ENCODE peak calls at places on chromosomes 16 and 17, in six cellular contexts. L is prostate gland, M is upper lobe of right lung, W is endodermal cell, F is A549, K is body of pancreas. H is an unnamed sample.

GRCh38 chr17:16948587-16949376 is 23.1 kb downstream of the TNFRSF13B start:
- DNase-seq in K (no peak), F (no peak), M (peak; percentile 22), W (peak; percentile 26), L (no peak), H (no peak)

GRCh38 chr16:5062790-5063765 is 2.7 kb downstream of the C16orf89 start:
- DNase-seq in W (peak; percentile 63), L (no peak), F (no peak), K (no peak), M (peak; percentile 57), H (no peak)

GRCh38 chr17:66415366-66416206 is 113.2 kb downstream of the PRKCA start:
- DNase-seq in K (peak; percentile 41), F (no peak), M (no peak), W (no peak), L (no peak), H (no peak)

GRCh38 chr16:68427649-68428303 is 20.5 kb downstream of the SMPD3 start:
- DNase-seq in L (no peak), F (no peak), W (no peak), K (no peak), M (no peak), H (no peak)

GRCh38 chr16:11299865-11300559 is 18.9 kb upstream of the PRM1 start:
- DNase-seq in L (no peak), F (no peak), M (no peak), W (no peak), K (no peak), H (no peak)

GRCh38 chr16:86834451-86835035 is 256.2 kb downstream of the FOXL1 start:
- DNase-seq in M (no peak), F (no peak), K (no peak), L (no peak), W (peak; percentile 89), H (no peak)

GRCh38 chr17:51228177-51228576 is 31.7 kb downstream of the MBTD1 start:
- DNase-seq in F (no peak), K (no peak), M (no peak), L (no peak), W (no peak), H (no peak)

GRCh38 chr16:12540290-12540689 is 263.4 kb downstream of the CPPED1 start:
- DNase-seq in F (no peak), W (no peak), L (no peak), M (no peak), K (no peak), H (no peak)

GRCh38 chr17:41651625-41652460 is 27.5 kb upstream of the KRT17 start:
- DNase-seq in K (peak; percentile 86), M (peak; percentile 92), F (no peak), L (peak; percentile 92), W (peak; percentile 56), H (peak; percentile 78)

GRCh38 chr17:34579017-34579946 is at the start of gene TMEM132E:
- DNase-seq in W (peak; percentile 87), F (no peak), M (peak; percentile 75), L (peak; percentile 46), K (peak; percentile 52), H (no peak)

GRCh38 chr16:11571549-11571948 is 15.2 kb downstream of the LITAF start:
- DNase-seq in M (peak; percentile 31), L (no peak), F (no peak), K (no peak), W (no peak), H (no peak)

GRCh38 chr17:59425085-59425901 is 93.8 kb downstream of the YPEL2 start:
- DNase-seq in F (no peak), K (no peak), L (no peak), M (peak; percentile 74), W (peak; percentile 69), H (no peak)

GRCh38 chr16:627458-628239 is 3.1 kb upstream of the WFIKKN1 start:
- DNase-seq in F (no peak), M (peak; percentile 91), L (no peak), W (no peak), K (peak; percentile 60), H (no peak)

GRCh38 chr16:72501739-72502653 is 330.0 kb upstream of the PMFBP1 start:
- DNase-seq in F (peak; percentile 48), K (peak; percentile 21), M (no peak), L (peak; percentile 34), W (peak; percentile 87), H (no peak)

GRCh38 chr17:69733171-69734014 is 318.9 kb downstream of the MAP2K6 start:
- DNase-seq in K (no peak), M (no peak), F (peak; percentile 8), L (peak; percentile 67), W (no peak), H (peak; percentile 91)

GRCh38 chr16:31484491-31485171 is 1.7 kb downstream of the SLC5A2 start:
- DNase-seq in F (no peak), L (no peak), K (peak; percentile 72), W (peak; percentile 79), M (peak; percentile 93), H (no peak)

GRCh38 chr16:84443166-84443802 is 61.2 kb downstream of the MEAK7 start:
- DNase-seq in M (peak; percentile 46), K (no peak), F (no peak), W (no peak), L (no peak), H (no peak)

GRCh38 chr16:23557779-23558330 is 328 bp downstream of the UBFD1 start:
- DNase-seq in W (no peak), L (peak; percentile 16), K (no peak), M (no peak), F (no peak), H (no peak)

GRCh38 chr16:25413962-25414361 is 156.3 kb upstream of the ZKSCAN2 start:
- DNase-seq in W (no peak), F (no peak), L (no peak), K (no peak), M (no peak), H (peak; percentile 62)

GRCh38 chr16:52816993-52817392 is 235.7 kb downstream of the CHD9NB start:
- DNase-seq in M (no peak), W (no peak), F (no peak), K (no peak), L (no peak), H (no peak)

GRCh38 chr17:51617876-51618455 is 357.6 kb downstream of the UTP18 start:
- DNase-seq in F (no peak), M (no peak), W (no peak), L (no peak), K (no peak), H (no peak)

GRCh38 chr16:82368041-82368440 is 198.0 kb upstream of the MPHOSPH6 start:
- DNase-seq in L (peak; percentile 26), M (no peak), K (peak; percentile 20), F (peak; percentile 13), W (peak; percentile 76), H (no peak)

GRCh38 chr17:51118330-51119195 is 2.1 kb downstream of the SPAG9 start:
- DNase-seq in M (no peak), L (peak; percentile 64), F (no peak), K (peak; percentile 94), W (no peak), H (no peak)

GRCh38 chr16:74731853-74732477 is 31.3 kb upstream of the MLKL start:
- DNase-seq in M (no peak), F (no peak), L (no peak), K (no peak), W (no peak), H (no peak)

GRCh38 chr17:80413771-80414507 is 1.0 kb upstream of the ENDOV start:
- DNase-seq in L (no peak), F (no peak), K (no peak), W (no peak), M (no peak), H (no peak)

GRCh38 chr16:22191966-22192260 is 14.2 kb upstream of the EEF2K start:
- DNase-seq in L (no peak), W (no peak), M (no peak), K (peak; percentile 34), F (peak; percentile 35), H (no peak)

GRCh38 chr17:1709403-1709891 is 730 bp downstream of the TLCD2 start:
- DNase-seq in F (no peak), L (no peak), W (peak; percentile 72), M (no peak), K (no peak), H (no peak)
- H3K27ac ChIP-seq in F (peak overlapping the region; percentile 87), L (no peak overlapping the region), W (no peak overlapping the region), M (peak overlapping the region; percentile 79), K (no peak overlapping the region), H (peak overlapping the region; percentile 100)

GRCh38 chr17:73305845-73306836 is 5.7 kb downstream of the CDC42EP4 start:
- DNase-seq in W (peak; percentile 65), K (no peak), M (no peak), F (no peak), L (no peak), H (no peak)
- H3K27ac ChIP-seq in W (peak overlapping the region; percentile 18), K (peak overlapping the region; percentile 92), M (peak overlapping the region; percentile 97), F (peak overlapping the region; percentile 95), L (peak overlapping the region; percentile 99), H (peak overlapping the region; percentile 87)

DNA sequence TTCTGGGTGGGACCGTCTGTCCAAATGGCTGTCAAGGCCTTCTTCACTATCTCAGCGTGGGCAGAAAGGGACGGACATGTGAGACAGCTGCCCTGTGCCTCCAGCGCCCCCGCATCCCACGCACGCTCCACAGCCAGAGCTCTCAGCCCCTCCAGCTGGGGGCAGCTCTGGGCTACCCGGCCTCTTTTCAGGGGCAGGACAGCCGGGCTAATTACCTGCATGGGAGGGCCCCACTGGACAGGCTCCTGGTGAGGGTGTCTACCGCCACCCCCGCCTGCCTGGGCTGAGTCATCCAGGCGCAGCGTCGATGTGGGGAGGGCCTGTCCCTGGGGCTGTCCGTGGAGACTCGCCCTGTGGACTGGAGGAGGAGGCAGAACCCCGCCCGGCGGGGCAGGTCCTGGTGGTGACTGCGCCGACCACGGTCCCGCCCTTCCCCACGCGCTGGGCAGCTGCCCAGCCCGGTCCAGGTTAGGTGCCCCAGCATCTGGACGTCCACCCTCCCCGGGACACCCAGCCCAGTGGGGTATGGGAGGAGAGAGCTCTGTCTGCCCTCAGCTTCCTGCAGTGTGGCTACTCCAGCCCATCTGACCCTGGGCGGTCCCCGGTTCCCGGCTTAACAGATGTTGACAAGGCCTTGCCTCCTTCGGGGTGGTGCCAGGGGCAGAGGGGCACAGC is 5.9 kb upstream of the METRNL start:
- DNase-seq in F (no peak), W (no peak), K (no peak), M (no peak), L (no peak), H (no peak)
- H3K27ac ChIP-seq in F (no peak overlapping the region), W (no peak overlapping the region), K (no peak overlapping the region), M (no peak overlapping the region), L (no peak overlapping the region), H (no peak overlapping the region)

DNA sequence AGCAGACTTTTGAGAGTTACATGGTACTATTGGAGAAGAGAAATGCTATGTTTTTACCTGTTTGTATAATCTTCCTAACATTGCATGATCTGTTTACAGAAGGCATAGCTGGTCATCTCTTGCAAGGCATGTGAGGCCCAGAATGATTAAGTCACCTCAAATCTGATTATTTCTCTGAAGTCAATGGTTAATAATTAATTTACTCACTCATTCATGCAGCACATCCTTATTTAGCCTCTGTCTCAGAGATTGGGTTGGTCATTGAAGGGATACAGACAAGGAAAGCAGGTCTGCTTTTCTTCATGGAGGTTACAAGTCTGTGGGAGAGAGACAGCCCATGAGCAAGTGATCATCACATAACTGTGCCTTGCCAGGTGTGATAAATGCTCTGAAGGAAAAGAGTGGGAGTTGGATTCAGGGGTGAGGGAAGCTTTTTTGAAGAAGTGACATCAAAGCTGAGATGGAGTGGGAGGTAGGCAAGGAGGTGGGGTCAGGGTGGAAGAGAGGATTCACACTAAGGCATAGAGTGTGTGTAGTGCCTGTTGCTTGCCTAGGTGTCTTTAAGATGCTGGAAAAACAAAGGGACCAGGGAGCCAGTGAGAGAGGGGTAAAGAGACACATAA is 16.3 kb upstream of the RBFOX1 start:
- DNase-seq in K (no peak), L (no peak), M (no peak), F (no peak), W (no peak), H (no peak)
- H3K27ac ChIP-seq in K (no peak overlapping the region), L (no peak overlapping the region), M (no peak overlapping the region), F (no peak overlapping the region), W (no peak overlapping the region), H (no peak overlapping the region)

GRCh38 chr17:77315010-77315409 is 174.2 kb downstream of the SEC14L1 start:
- DNase-seq in F (no peak), W (no peak), L (no peak), M (peak; percentile 10), K (no peak), H (no peak)
- H3K27ac ChIP-seq in F (no peak overlapping the region), W (no peak overlapping the region), L (no peak overlapping the region), M (no peak overlapping the region), K (no peak overlapping the region), H (no peak overlapping the region)

H was measured in epithelial cell of prostate.